ENCODE peak calls at places on chromosomes 3 and 15, in four cellular contexts. K is astrocyte, N is endothelial cell of umbilical vein, L is gastrocnemius medialis. M is an unnamed sample.

GRCh38 chr3:128814514-128815317 is 64.7 kb upstream of the ACAD9 start:
- DNase-seq in K (no peak), N (no peak), L (peak), M (no peak)

GRCh38 chr3:53162672-53163458 is 1.9 kb downstream of the PRKCD start:
- DNase-seq in K (no peak), N (no peak), L (no peak), M (peak)

GRCh38 chr3:17678116-17678741 is 64.2 kb downstream of the TBC1D5 start:
- DNase-seq in K (peak), N (no peak), L (no peak), M (no peak)

GRCh38 chr3:20739814-20740213 is 553.8 kb upstream of the SGO1 start:
- DNase-seq in K (no peak), N (peak), L (no peak), M (no peak)

GRCh38 chr15:25811481-25811906 is 51.6 kb downstream of the ATP10A start:
- DNase-seq in K (no peak), N (no peak), L (no peak), M (no peak)

GRCh38 chr3:48397767-48398681 is 26.0 kb downstream of the FBXW12 start:
- DNase-seq in K (no peak), N (no peak), L (no peak), M (peak)

GRCh38 chr15:80070840-80071239 is 11.4 kb downstream of the ZFAND6 start:
- DNase-seq in K (peak), N (no peak), L (no peak), M (no peak)

GRCh38 chr3:26613999-26614398 is 8.6 kb upstream of the LRRC3B start:
- DNase-seq in K (no peak), N (no peak), L (no peak), M (no peak)

GRCh38 chr3:53819163-53819868 is 26.9 kb downstream of the CHDH start:
- DNase-seq in K (no peak), N (no peak), L (no peak), M (no peak)

GRCh38 chr15:41546846-41547786 is 3.1 kb upstream of the RPAP1 start:
- DNase-seq in K (peak), N (no peak), L (no peak), M (no peak)

GRCh38 chr15:68278345-68279217 is 1.0 kb downstream of the FEM1B start:
- DNase-seq in K (peak), N (peak), L (peak), M (no peak)

GRCh38 chr3:147393261-147393964 is 12.9 kb downstream of the ZIC4 start:
- DNase-seq in K (no peak), N (no peak), L (peak), M (no peak)

GRCh38 chr3:42216302-42216701 is 49.7 kb downstream of the CCK start:
- DNase-seq in K (no peak), N (no peak), L (no peak), M (no peak)

GRCh38 chr3:55477306-55478010 is 9.6 kb downstream of the WNT5A start:
- DNase-seq in K (peak), N (no peak), L (no peak), M (no peak)

GRCh38 chr15:67043939-67044771 is 21.2 kb upstream of the SMAD3 start:
- DNase-seq in K (peak), N (peak), L (peak), M (no peak)

GRCh38 chr3:166613365-166613764 is 766.7 kb downstream of the ZBBX start:
- DNase-seq in K (no peak), N (no peak), L (no peak), M (no peak)

GRCh38 chr3:10004506-10004905 is 17.9 kb upstream of the EMC3 start:
- DNase-seq in K (no peak), N (no peak), L (no peak), M (no peak)

GRCh38 chr15:24956131-24956838 is 1.5 kb downstream of the SNRPN start:
- DNase-seq in K (peak), N (peak), L (peak), M (peak)

GRCh38 chr15:59280855-59281254 is 74.2 kb downstream of the LDHAL6B start:
- DNase-seq in K (no peak), N (no peak), L (no peak), M (no peak)

GRCh38 chr3:141083831-141084624 is 32.9 kb downstream of the SPSB4 start:
- DNase-seq in K (no peak), N (no peak), L (peak), M (no peak)

GRCh38 chr3:158709666-158710083 is 22.6 kb downstream of the RARRES1 start:
- DNase-seq in K (peak), N (peak), L (no peak), M (no peak)

GRCh38 chr3:79306939-79307590 is 460.7 kb downstream of the ROBO1 start:
- DNase-seq in K (no peak), N (no peak), L (no peak), M (no peak)

GRCh38 chr3:170107926-170108325 is 70.1 kb downstream of the GPR160 start:
- DNase-seq in K (peak), N (no peak), L (no peak), M (no peak)

GRCh38 chr3:40764722-40765121 is 240.0 kb downstream of the ZNF621 start:
- DNase-seq in K (no peak), N (no peak), L (no peak), M (no peak)

GRCh38 chr15:48790716-48791115 is 20.2 kb downstream of the CEP152 start:
- DNase-seq in K (peak), N (no peak), L (peak), M (no peak)

GRCh38 chr15:85164841-85165466 is 183.3 kb downstream of the PDE8A start:
- DNase-seq in K (no peak), N (peak), L (no peak), M (no peak)

GRCh38 chr3:187974857-187975257 is 179.1 kb upstream of the LPP start:
- DNase-seq in K (no peak), N (no peak), L (no peak), M (no peak)
- TF ChIP-seq CTCF in K (no peak), N (no peak), L (no peak), M (peak)

DNA sequence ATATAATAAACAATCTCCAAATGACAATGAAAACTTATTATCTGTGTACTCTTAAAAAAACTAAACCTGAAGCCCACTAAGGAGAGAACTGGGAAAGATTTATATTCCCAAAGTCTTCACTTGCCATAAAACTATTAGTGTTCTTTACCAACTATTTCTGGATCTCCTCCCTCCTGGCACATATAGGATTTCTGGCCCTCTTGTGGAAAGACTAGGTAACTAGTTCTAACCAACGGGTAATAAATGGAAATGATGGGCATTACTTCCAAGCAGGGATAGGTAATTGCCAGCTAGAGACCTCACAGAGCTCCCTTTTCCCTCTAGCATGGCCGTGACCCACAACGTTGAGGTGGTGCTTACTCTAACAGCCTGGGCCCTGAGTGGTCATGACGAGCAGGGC is 110.1 kb downstream of the DNAH12 start:
- DNase-seq in K (peak), N (peak), L (no peak), M (no peak)
- TF ChIP-seq CTCF in K (peak), N (peak), L (peak), M (no peak)

DNA sequence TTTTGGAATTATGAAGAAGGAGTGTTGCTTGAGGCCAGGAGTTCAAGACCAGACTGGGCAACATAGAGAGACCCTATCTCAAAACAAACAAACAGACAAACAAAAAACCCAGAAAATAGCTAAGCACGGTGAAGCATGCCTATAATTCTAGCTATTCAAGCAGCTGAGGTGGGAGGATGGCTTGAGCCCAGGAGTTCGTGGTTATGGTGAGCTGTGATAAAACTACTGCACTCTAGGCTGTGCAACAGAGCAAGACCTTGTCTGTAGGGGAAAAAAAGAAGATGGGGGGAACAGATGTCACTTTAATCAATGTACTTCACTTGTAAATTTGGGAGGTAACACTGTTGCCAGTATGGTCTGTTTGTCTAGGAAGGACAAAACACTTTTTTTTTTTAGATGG is 18.7 kb upstream of the EOMES start:
- DNase-seq in K (no peak), N (no peak), L (no peak), M (no peak)
- TF ChIP-seq CTCF in K (no peak), N (no peak), L (no peak), M (no peak)

DNA sequence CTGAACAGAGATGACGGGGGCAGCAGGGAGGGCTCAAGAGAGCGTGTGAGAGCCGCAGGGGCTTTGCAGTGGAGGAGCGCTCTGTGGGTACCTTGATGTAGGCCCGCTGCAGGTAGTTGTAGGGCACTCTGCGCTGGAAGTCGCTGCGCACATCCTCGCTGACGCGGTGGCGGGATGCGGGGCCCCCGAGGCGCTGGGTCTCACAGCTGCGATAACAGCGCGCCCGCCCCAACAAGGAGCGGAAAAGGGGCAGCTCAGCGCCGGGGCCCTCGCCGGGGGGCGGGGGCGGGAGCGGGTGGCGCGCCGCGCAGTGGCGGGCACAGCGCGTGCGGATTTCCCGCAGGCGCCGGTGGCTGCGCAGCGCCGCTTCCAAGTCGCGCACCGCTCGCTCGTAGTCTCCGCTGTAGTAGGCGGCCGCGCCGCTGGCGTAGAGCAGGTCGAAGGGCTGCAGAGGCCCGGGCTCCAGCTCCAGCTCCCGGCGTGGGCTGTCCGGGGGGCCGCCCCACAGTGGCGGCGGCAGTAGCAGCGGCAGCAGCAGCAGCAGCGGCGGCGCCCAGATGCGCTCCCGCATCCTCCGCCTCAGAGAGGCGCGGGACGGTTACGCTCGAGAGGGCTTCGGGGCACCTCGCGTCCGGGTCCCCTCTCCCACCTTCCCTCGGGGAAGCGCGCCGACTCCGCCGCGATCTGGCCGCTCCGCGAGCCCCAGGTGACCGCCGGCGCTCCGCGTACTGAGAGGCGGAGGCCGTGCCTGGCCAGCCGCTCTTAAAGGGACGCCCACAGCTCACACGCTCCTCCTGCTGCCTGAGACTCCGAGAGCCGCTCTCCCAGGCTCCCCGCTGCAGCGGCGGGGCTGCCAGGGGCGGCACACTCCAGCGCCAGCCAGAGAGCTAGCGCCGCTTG is at the start of gene P3H2:
- DNase-seq in K (peak), N (peak), L (peak), M (no peak)
- TF ChIP-seq CTCF in K (peak), N (peak), L (peak), M (no peak)

GRCh38 chr15:64895285-64896065 is 16.2 kb upstream of the ANKDD1A start:
- DNase-seq in K (no peak), N (peak), L (peak), M (peak)
- TF ChIP-seq CTCF in K (no peak), N (no peak), L (no peak), M (peak)

DNA sequence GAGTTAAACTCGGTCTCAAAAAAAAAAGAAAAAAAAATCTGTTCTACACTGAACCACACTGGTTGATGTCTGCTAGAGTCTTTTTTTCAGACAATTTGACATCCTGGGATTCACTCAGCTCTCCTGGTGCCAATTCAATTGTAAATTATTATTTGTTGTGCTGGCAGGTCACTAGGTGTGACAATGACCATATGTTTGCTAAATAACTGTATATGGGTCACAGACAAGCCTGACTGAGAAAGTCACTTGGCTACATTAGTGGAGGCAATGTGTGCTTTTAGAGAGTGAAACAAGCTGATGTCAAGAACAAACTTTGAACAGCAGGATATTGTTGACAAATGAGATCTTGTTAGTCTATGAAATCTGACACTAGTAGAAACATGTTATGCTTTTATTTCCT is 1379.1 kb downstream of the ZPLD1 start:
- DNase-seq in K (no peak), N (no peak), L (no peak), M (no peak)
- TF ChIP-seq CTCF in K (no peak), N (no peak), L (no peak), M (no peak)

DNA sequence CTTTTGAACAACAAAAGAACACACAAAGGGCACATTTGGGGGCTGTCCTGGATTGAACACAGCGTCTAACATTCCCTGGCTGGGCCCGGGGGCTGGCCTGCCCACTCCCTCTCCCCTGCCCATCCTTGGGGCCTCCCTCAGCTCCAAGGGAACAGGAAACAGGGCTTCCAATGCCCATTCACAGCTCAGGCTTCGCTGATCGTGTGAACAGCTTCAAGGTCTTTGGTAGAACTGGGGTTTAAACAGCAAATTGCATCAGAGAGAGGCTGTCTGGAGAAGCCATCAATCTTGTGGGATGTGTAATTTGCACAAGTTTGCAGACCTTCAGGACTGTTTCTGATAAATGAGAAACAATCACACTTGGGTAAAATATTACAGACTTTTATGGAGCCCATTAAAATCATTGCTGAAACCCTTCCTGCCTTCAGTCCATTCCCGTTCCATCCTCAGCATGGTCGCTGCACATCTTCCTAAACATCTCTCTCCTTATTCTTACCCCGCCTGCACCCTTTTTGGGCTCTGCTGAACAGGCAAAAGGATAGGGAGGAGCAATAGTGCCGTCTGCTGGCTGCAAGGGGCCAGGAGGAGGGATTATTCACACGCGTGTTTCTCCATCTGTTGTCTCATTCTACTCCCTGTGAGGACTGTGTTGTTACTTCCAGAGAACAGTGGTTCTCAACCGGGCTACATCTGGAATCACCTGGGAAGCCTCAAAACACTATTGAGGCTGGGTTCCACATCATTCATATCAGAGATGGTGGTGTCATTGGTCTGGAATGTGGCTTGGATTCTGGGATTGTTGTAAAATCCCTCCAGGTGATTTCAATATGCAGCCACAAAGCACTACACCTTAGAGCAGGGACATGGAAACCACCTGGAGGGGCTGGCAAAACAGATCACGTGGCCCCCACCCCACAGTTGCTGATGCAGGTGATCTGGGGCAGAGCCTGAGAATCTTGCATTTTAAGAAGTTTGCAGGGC is 116.3 kb downstream of the CLSTN2 start:
- DNase-seq in K (no peak), N (no peak), L (no peak), M (no peak)
- TF ChIP-seq CTCF in K (peak), N (no peak), L (peak), M (no peak)

DNA sequence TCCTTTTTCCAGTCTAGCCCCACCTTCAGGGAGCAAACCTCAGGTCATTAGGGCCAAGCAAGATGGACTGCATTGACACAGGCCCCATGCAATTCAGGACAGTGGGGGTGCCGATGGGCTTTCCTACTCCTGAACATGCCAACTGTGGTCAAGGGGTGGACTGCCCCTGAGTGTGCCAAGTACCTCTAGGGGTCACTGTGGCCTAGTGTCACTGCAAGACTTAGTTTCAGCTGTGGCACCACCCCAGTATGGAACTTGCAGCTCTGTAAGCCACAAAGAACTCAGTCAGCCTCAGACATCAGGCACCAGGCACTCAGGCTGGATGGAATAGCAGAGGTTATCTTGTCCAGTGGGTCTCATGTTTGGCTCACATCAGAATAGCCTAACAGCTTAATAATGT is 32.3 kb downstream of the EXOG start:
- DNase-seq in K (no peak), N (no peak), L (no peak), M (no peak)
- TF ChIP-seq CTCF in K (no peak), N (no peak), L (no peak), M (no peak)

M was measured in CD8-positive, alpha-beta T cell.